ENCODE peak calls at places on chromosome 13, in four cellular contexts. J is GM12865, B is neural progenitor cell, E is RWPE1. H is an unnamed sample.

GRCh38 chr13:67204731-67205130 is 25.4 kb downstream of the PCDH9 start:
- DNase-seq in J (no peak), B (no peak), E (no peak), H (no peak)

GRCh38 chr13:46172531-46172991 is 9.4 kb downstream of the LCP1 start:
- DNase-seq in J (peak; percentile 83), B (no peak), E (no peak), H (no peak)

GRCh38 chr13:21051675-21052074 is 9.7 kb downstream of the LATS2 start:
- DNase-seq in J (no peak), B (no peak), E (no peak), H (no peak)

GRCh38 chr13:93248627-93249047 is 22.0 kb downstream of the GPC6 start:
- DNase-seq in J (no peak), B (peak; percentile 73), E (no peak), H (peak; percentile 53)

GRCh38 chr13:101709952-101710351 is 257.5 kb downstream of the ITGBL1 start:
- DNase-seq in J (no peak), B (no peak), E (no peak), H (no peak)

GRCh38 chr13:40190656-40191100 is 475.8 kb downstream of the FOXO1 start:
- DNase-seq in J (peak; percentile 60), B (peak; percentile 75), E (peak; percentile 84), H (peak; percentile 78)

GRCh38 chr13:46667687-46668281 is 114.8 kb downstream of the LRCH1 start:
- DNase-seq in J (peak; percentile 76), B (no peak), E (no peak), H (no peak)

GRCh38 chr13:110412132-110412912 is 105.2 kb downstream of the COL4A2 start:
- DNase-seq in J (peak; percentile 74), B (peak; percentile 75), E (peak; percentile 96), H (peak; percentile 99)

GRCh38 chr13:47933688-47934011 is 67.4 kb downstream of the SUCLA2 start:
- DNase-seq in J (no peak), B (no peak), E (no peak), H (peak; percentile 7)

GRCh38 chr13:75173457-75174356 is 308.3 kb downstream of the TBC1D4 start:
- DNase-seq in J (no peak), B (no peak), E (no peak), H (no peak)

GRCh38 chr13:71240906-71241305 is 626.1 kb downstream of the DACH1 start:
- DNase-seq in J (peak; percentile 29), B (peak; percentile 41), E (no peak), H (peak; percentile 3)
- TF ChIP-seq CTCF in J (peak; percentile 30), B (peak; percentile 68), E (peak; percentile 18), H (peak; percentile 28)

GRCh38 chr13:81539643-81540150 is 1198.8 kb upstream of the SPRY2 start:
- DNase-seq in J (no peak), B (no peak), E (no peak), H (no peak)

DNA sequence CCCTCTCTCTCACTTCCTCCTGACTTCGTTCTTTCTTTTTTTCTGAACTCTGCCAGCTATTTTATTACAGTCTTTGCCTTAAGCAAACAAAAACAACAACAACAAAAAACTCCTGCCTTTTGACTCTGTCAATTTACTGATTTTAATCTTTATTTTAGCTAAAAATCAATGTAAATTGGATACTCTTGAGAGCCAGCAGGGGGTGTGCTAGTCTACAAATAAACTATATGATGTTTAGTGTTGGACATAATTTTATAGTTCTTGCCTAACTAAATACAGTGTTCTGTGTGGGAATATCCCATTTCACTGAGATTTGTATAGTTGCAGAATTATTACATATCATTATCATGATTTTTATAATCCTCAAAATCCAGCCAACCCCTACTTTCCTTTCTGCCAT is 1199.9 kb upstream of the SPRY2 start:
- DNase-seq in J (no peak), B (peak; percentile 13), E (no peak), H (peak; percentile 28)
- TF ChIP-seq CTCF in J (no peak), B (peak; percentile 54), E (no peak), H (peak; percentile 41)

DNA sequence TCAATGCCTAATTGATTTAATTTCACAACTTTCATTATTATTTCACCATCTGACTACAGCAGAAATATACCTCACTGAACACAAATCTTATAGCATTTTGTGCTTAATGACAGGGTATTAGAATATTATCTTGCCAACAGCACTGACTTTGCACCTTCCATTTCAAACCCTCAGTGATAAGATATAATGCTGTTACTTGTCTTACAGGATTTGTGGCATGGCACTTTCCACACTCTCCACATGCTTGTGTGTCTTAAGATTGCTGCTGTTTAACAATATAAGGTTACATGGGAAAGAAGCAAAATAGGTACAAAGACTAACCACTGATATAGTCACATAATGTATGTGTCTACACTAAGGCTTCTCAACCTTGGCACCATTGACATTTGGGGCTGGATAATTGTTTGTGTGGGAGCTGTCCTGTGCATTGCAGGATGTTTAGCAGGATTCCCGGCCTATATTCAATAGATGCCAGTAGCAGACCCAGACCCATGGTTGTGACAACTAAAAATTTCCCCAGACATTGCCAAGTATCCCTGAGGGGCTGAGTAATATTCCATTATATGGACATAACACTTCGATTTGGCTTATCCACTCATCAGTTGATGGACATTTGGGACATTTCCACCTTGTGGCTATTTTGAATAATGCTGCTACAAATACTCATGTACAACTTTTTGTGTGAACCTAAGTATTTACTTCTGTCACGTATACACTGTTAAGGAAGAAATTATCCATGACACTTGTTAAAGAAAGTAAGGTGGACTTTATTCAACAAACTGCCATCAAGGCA is 5.7 kb upstream of the DIAPH3 start:
- DNase-seq in J (no peak), B (no peak), E (no peak), H (no peak)
- TF ChIP-seq CTCF in J (no peak), B (no peak), E (no peak), H (no peak)

GRCh38 chr13:85582890-85583289 is 216.3 kb downstream of the SLITRK6 start:
- DNase-seq in J (no peak), B (no peak), E (peak; percentile 79), H (peak; percentile 80)
- TF ChIP-seq CTCF in J (no peak), B (no peak), E (no peak), H (no peak)

GRCh38 chr13:23567792-23568480 is 2.3 kb upstream of the TNFRSF19 start:
- DNase-seq in J (peak; percentile 77), B (peak; percentile 90), E (no peak), H (peak; percentile 13)
- TF ChIP-seq CTCF in J (peak; percentile 7), B (no peak), E (no peak), H (no peak)

DNA sequence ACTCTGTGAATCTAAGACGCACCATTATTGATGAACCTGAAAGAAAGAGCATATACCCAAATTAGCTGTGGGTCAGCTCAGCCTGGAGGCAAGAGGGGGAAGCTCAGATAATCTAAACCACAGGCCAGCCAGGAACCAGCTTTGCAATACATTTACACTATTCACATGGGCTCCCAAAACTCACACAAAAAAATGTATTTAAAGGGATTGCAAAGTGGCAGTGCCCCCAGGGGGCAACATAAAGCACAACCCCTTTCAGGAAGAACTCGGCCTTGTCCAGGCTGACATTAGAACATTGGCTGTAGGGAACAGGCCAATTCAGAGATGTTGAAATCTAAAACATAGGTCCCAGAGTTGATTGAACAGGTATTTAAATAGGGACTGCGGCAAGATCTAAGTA is 3.2 kb upstream of the PROZ start:
- DNase-seq in J (no peak), B (no peak), E (no peak), H (no peak)
- TF ChIP-seq CTCF in J (no peak), B (no peak), E (no peak), H (no peak)

DNA sequence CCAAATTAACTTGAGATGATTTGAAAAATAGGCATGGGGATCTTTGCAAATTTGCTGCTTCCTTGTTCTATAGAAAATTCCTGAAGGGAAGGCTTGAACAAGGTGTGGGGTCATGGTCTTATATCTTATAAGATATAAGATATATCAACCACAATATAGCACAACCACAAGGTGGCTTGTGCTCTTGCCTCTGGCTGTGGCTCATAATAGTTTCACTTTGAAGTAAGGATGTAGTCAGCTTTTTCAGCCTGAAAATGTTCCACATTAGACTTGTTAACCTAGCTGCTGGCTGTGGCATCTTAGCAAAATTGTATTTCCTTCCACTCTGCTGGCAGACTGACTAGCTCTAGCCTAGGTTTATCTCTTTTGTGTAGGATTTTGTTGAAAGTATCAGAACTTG is 169.7 kb downstream of the KLF5 start:
- DNase-seq in J (no peak), B (no peak), E (no peak), H (peak; percentile 32)
- TF ChIP-seq CTCF in J (no peak), B (no peak), E (no peak), H (peak; percentile 12)

GRCh38 chr13:100646030-100646673 is 28.4 kb downstream of the TMTC4 start:
- DNase-seq in J (no peak), B (peak; percentile 59), E (peak; percentile 2), H (peak; percentile 24)
- TF ChIP-seq CTCF in J (no peak), B (peak; percentile 52), E (no peak), H (peak; percentile 47)

H was measured in MCF 10A.